ENCODE peak calls at places on chromosome 2, in six cellular contexts. One of them, this sample, is unnamed.

GRCh38 chr2:75200140-75200985 is 1.0 kb upstream of the TACR1 start:
- DNase-seq in hepatocyte: peak
- DNase-seq in activated CD8-positive, alpha-beta memory T cell treated with anti-CD3 and anti-CD28 coated beads, Interleukin-2, amount 10 ng/mL, durations not matched to agents 7 days and 5 days: no peak
- DNase-seq in stimulated activated CD8-positive, alpha-beta memory T cell treated with anti-CD3 and anti-CD28 coated beads, Interleukin-4, amount 100 ng/mL, for 1 hour: no peak
- DNase-seq in memory B cell: peak
- DNase-seq in GM18507: no peak
- DNase-seq in this sample: peak

GRCh38 chr2:60515751-60516226 is 37.7 kb downstream of the BCL11A start:
- DNase-seq in GM18507: peak
- DNase-seq in stimulated activated CD8-positive, alpha-beta memory T cell treated with anti-CD3 and anti-CD28 coated beads, Interleukin-4, amount 100 ng/mL, for 1 hour: no peak
- DNase-seq in hepatocyte: peak
- DNase-seq in memory B cell: no peak
- DNase-seq in activated CD8-positive, alpha-beta memory T cell treated with anti-CD3 and anti-CD28 coated beads, Interleukin-2, amount 10 ng/mL, durations not matched to agents 7 days and 5 days: no peak
- DNase-seq in this sample: no peak

GRCh38 chr2:230947235-230947576 is 22.2 kb upstream of the GPR55 start:
- DNase-seq in stimulated activated CD8-positive, alpha-beta memory T cell treated with anti-CD3 and anti-CD28 coated beads, Interleukin-4, amount 100 ng/mL, for 1 hour: no peak
- DNase-seq in memory B cell: no peak
- DNase-seq in activated CD8-positive, alpha-beta memory T cell treated with anti-CD3 and anti-CD28 coated beads, Interleukin-2, amount 10 ng/mL, durations not matched to agents 7 days and 5 days: no peak
- DNase-seq in GM18507: no peak
- DNase-seq in hepatocyte: no peak
- DNase-seq in this sample: no peak

GRCh38 chr2:138829326-138829725 is 49.1 kb upstream of the NXPH2 start:
- DNase-seq in memory B cell: peak
- DNase-seq in hepatocyte: peak
- DNase-seq in stimulated activated CD8-positive, alpha-beta memory T cell treated with anti-CD3 and anti-CD28 coated beads, Interleukin-4, amount 100 ng/mL, for 1 hour: no peak
- DNase-seq in GM18507: peak
- DNase-seq in activated CD8-positive, alpha-beta memory T cell treated with anti-CD3 and anti-CD28 coated beads, Interleukin-2, amount 10 ng/mL, durations not matched to agents 7 days and 5 days: peak
- DNase-seq in this sample: peak

GRCh38 chr2:68125821-68126220 is 31.9 kb upstream of the PNO1 start:
- DNase-seq in hepatocyte: no peak
- DNase-seq in stimulated activated CD8-positive, alpha-beta memory T cell treated with anti-CD3 and anti-CD28 coated beads, Interleukin-4, amount 100 ng/mL, for 1 hour: no peak
- DNase-seq in memory B cell: no peak
- DNase-seq in GM18507: no peak
- DNase-seq in activated CD8-positive, alpha-beta memory T cell treated with anti-CD3 and anti-CD28 coated beads, Interleukin-2, amount 10 ng/mL, durations not matched to agents 7 days and 5 days: no peak
- DNase-seq in this sample: no peak

GRCh38 chr2:231306791-231307440 is 88.6 kb upstream of the B3GNT7 start:
- DNase-seq in memory B cell: no peak
- DNase-seq in hepatocyte: no peak
- DNase-seq in GM18507: no peak
- DNase-seq in activated CD8-positive, alpha-beta memory T cell treated with anti-CD3 and anti-CD28 coated beads, Interleukin-2, amount 10 ng/mL, durations not matched to agents 7 days and 5 days: no peak
- DNase-seq in stimulated activated CD8-positive, alpha-beta memory T cell treated with anti-CD3 and anti-CD28 coated beads, Interleukin-4, amount 100 ng/mL, for 1 hour: no peak
- DNase-seq in this sample: no peak

GRCh38 chr2:27717070-27717453 is 53.4 kb downstream of the SLC4A1AP start:
- DNase-seq in memory B cell: no peak
- DNase-seq in stimulated activated CD8-positive, alpha-beta memory T cell treated with anti-CD3 and anti-CD28 coated beads, Interleukin-4, amount 100 ng/mL, for 1 hour: no peak
- DNase-seq in activated CD8-positive, alpha-beta memory T cell treated with anti-CD3 and anti-CD28 coated beads, Interleukin-2, amount 10 ng/mL, durations not matched to agents 7 days and 5 days: no peak
- DNase-seq in GM18507: no peak
- DNase-seq in hepatocyte: no peak
- DNase-seq in this sample: no peak

GRCh38 chr2:30582521-30582920 is 135.5 kb downstream of the LCLAT1 start:
- DNase-seq in memory B cell: no peak
- DNase-seq in hepatocyte: no peak
- DNase-seq in activated CD8-positive, alpha-beta memory T cell treated with anti-CD3 and anti-CD28 coated beads, Interleukin-2, amount 10 ng/mL, durations not matched to agents 7 days and 5 days: no peak
- DNase-seq in stimulated activated CD8-positive, alpha-beta memory T cell treated with anti-CD3 and anti-CD28 coated beads, Interleukin-4, amount 100 ng/mL, for 1 hour: no peak
- DNase-seq in GM18507: no peak
- DNase-seq in this sample: no peak

GRCh38 chr2:26572589-26572988 is 68.6 kb downstream of the CIB4 start:
- DNase-seq in GM18507: no peak
- DNase-seq in activated CD8-positive, alpha-beta memory T cell treated with anti-CD3 and anti-CD28 coated beads, Interleukin-2, amount 10 ng/mL, durations not matched to agents 7 days and 5 days: no peak
- DNase-seq in stimulated activated CD8-positive, alpha-beta memory T cell treated with anti-CD3 and anti-CD28 coated beads, Interleukin-4, amount 100 ng/mL, for 1 hour: no peak
- DNase-seq in memory B cell: no peak
- DNase-seq in hepatocyte: no peak
- DNase-seq in this sample: no peak

GRCh38 chr2:47918043-47918442 is 11.7 kb upstream of the FBXO11 start:
- DNase-seq in stimulated activated CD8-positive, alpha-beta memory T cell treated with anti-CD3 and anti-CD28 coated beads, Interleukin-4, amount 100 ng/mL, for 1 hour: no peak
- DNase-seq in hepatocyte: no peak
- DNase-seq in GM18507: no peak
- DNase-seq in activated CD8-positive, alpha-beta memory T cell treated with anti-CD3 and anti-CD28 coated beads, Interleukin-2, amount 10 ng/mL, durations not matched to agents 7 days and 5 days: no peak
- DNase-seq in memory B cell: no peak
- DNase-seq in this sample: no peak

GRCh38 chr2:109193807-109194702 is 65.0 kb downstream of the SH3RF3 start:
- DNase-seq in stimulated activated CD8-positive, alpha-beta memory T cell treated with anti-CD3 and anti-CD28 coated beads, Interleukin-4, amount 100 ng/mL, for 1 hour: no peak
- DNase-seq in hepatocyte: no peak
- DNase-seq in GM18507: no peak
- DNase-seq in activated CD8-positive, alpha-beta memory T cell treated with anti-CD3 and anti-CD28 coated beads, Interleukin-2, amount 10 ng/mL, durations not matched to agents 7 days and 5 days: no peak
- DNase-seq in memory B cell: no peak
- DNase-seq in this sample: no peak

GRCh38 chr2:172280820-172281454 is 146.4 kb upstream of the ITGA6 start:
- DNase-seq in activated CD8-positive, alpha-beta memory T cell treated with anti-CD3 and anti-CD28 coated beads, Interleukin-2, amount 10 ng/mL, durations not matched to agents 7 days and 5 days: no peak
- DNase-seq in stimulated activated CD8-positive, alpha-beta memory T cell treated with anti-CD3 and anti-CD28 coated beads, Interleukin-4, amount 100 ng/mL, for 1 hour: no peak
- DNase-seq in GM18507: no peak
- DNase-seq in memory B cell: no peak
- DNase-seq in hepatocyte: no peak
- DNase-seq in this sample: no peak

GRCh38 chr2:116142828-116143227 is 1671.7 kb upstream of the DDX18 start:
- DNase-seq in memory B cell: no peak
- DNase-seq in GM18507: no peak
- DNase-seq in activated CD8-positive, alpha-beta memory T cell treated with anti-CD3 and anti-CD28 coated beads, Interleukin-2, amount 10 ng/mL, durations not matched to agents 7 days and 5 days: no peak
- DNase-seq in hepatocyte: no peak
- DNase-seq in stimulated activated CD8-positive, alpha-beta memory T cell treated with anti-CD3 and anti-CD28 coated beads, Interleukin-4, amount 100 ng/mL, for 1 hour: no peak
- DNase-seq in this sample: peak

GRCh38 chr2:23600336-23600735 is 215.4 kb downstream of the KLHL29 start:
- DNase-seq in activated CD8-positive, alpha-beta memory T cell treated with anti-CD3 and anti-CD28 coated beads, Interleukin-2, amount 10 ng/mL, durations not matched to agents 7 days and 5 days: no peak
- DNase-seq in stimulated activated CD8-positive, alpha-beta memory T cell treated with anti-CD3 and anti-CD28 coated beads, Interleukin-4, amount 100 ng/mL, for 1 hour: no peak
- DNase-seq in GM18507: no peak
- DNase-seq in memory B cell: no peak
- DNase-seq in hepatocyte: no peak
- DNase-seq in this sample: no peak

GRCh38 chr2:153873062-153874048 is 1.6 kb downstream of the GALNT13 start:
- DNase-seq in memory B cell: no peak
- DNase-seq in stimulated activated CD8-positive, alpha-beta memory T cell treated with anti-CD3 and anti-CD28 coated beads, Interleukin-4, amount 100 ng/mL, for 1 hour: no peak
- DNase-seq in hepatocyte: peak
- DNase-seq in activated CD8-positive, alpha-beta memory T cell treated with anti-CD3 and anti-CD28 coated beads, Interleukin-2, amount 10 ng/mL, durations not matched to agents 7 days and 5 days: no peak
- DNase-seq in GM18507: no peak
- DNase-seq in this sample: no peak